ENCODE peak calls at places on chromosomes 2 and 18, in seven cellular contexts. S, C, A, N, Q, H and I are unnamed samples.
A peak's percentile ranks its signal among the peaks of the same experiment; 100 is the strongest.

GRCh38 chr18:59124370-59124704 is 15.3 kb upstream of the SEC11C start:
- DNase-seq in S (no peak), C (no peak), A (no peak), N (no peak), Q (no peak), H (no peak), I (no peak)

GRCh38 chr18:27713727-27714080 is 463.2 kb downstream of the CDH2 start:
- DNase-seq in S (no peak), C (no peak), A (no peak), N (peak; percentile 15), Q (no peak), H (peak; percentile 53), I (peak; percentile 59)

GRCh38 chr2:188132385-188132784 is 159.3 kb upstream of the GULP1 start:
- DNase-seq in S (no peak), C (no peak), A (no peak), N (no peak), Q (peak; percentile 4), H (no peak), I (peak; percentile 14)

GRCh38 chr18:8890957-8891464 is 185.7 kb downstream of the MTCL1 start:
- DNase-seq in S (no peak), C (no peak), A (peak; percentile 39), N (peak; percentile 97), Q (no peak), H (peak; percentile 58), I (peak; percentile 94)

GRCh38 chr2:105841551-105841950 is 96.8 kb downstream of the NCK2 start:
- DNase-seq in S (no peak), C (no peak), A (no peak), N (no peak), Q (no peak), H (no peak), I (no peak)

GRCh38 chr2:147696426-147696825 is 148.4 kb upstream of the ACVR2A start:
- DNase-seq in S (no peak), C (no peak), A (no peak), N (no peak), Q (peak; percentile 18), H (no peak), I (no peak)

GRCh38 chr2:237639441-237640220 is 12.2 kb downstream of the LRRFIP1 start:
- DNase-seq in S (no peak), C (no peak), A (peak; percentile 61), N (no peak), Q (no peak), H (no peak), I (no peak)

GRCh38 chr2:7994397-7994951 is 687.4 kb upstream of the ID2 start:
- DNase-seq in S (no peak), C (no peak), A (no peak), N (no peak), Q (no peak), H (peak; percentile 12), I (no peak)

GRCh38 chr2:238776003-238776640 is 71.8 kb upstream of the TWIST2 start:
- DNase-seq in S (no peak), C (no peak), A (no peak), N (no peak), Q (no peak), H (no peak), I (no peak)

GRCh38 chr2:10570076-10570475 is 119.7 kb downstream of the NOL10 start:
- DNase-seq in S (no peak), C (no peak), A (no peak), N (no peak), Q (no peak), H (no peak), I (no peak)

GRCh38 chr2:119468154-119468955 is 36.7 kb downstream of the TMEM37 start:
- DNase-seq in S (no peak), C (no peak), A (no peak), N (peak; percentile 25), Q (no peak), H (no peak), I (peak; percentile 14)

GRCh38 chr2:118971245-118972122 is 29.5 kb downstream of the MARCO start:
- DNase-seq in S (peak; percentile 6), C (no peak), A (no peak), N (no peak), Q (no peak), H (no peak), I (no peak)

GRCh38 chr18:8469793-8470192 is 139.4 kb upstream of the RAB12 start:
- DNase-seq in S (no peak), C (no peak), A (no peak), N (peak; percentile 42), Q (no peak), H (no peak), I (peak; percentile 50)

GRCh38 chr2:47225061-47225783 is 70.1 kb upstream of the STPG4 start:
- DNase-seq in S (no peak), C (no peak), A (peak; percentile 97), N (peak; percentile 88), Q (no peak), H (no peak), I (peak; percentile 86)

GRCh38 chr2:5538717-5539116 is 153.5 kb upstream of the SOX11 start:
- DNase-seq in S (no peak), C (no peak), A (no peak), N (no peak), Q (no peak), H (no peak), I (no peak)

GRCh38 chr18:57432765-57433400 is 2.3 kb upstream of the ONECUT2 start:
- DNase-seq in S (no peak), C (no peak), A (no peak), N (no peak), Q (no peak), H (no peak), I (no peak)

GRCh38 chr2:16511041-16511440 is 154.6 kb downstream of the CYRIA start:
- DNase-seq in S (no peak), C (no peak), A (no peak), N (no peak), Q (no peak), H (no peak), I (no peak)

GRCh38 chr2:134788417-134788816 is 50.0 kb upstream of the ACMSD start:
- DNase-seq in S (no peak), C (no peak), A (no peak), N (no peak), Q (no peak), H (no peak), I (no peak)

GRCh38 chr2:289362-290089 is 1.6 kb upstream of the ALKAL2 start:
- DNase-seq in S (no peak), C (peak; percentile 40), A (no peak), N (peak; percentile 11), Q (no peak), H (peak; percentile 55), I (peak; percentile 19)

GRCh38 chr2:237998530-237998929 is 31.7 kb downstream of the UBE2F start:
- DNase-seq in S (peak; percentile 55), C (peak; percentile 42), A (peak; percentile 62), N (peak; percentile 41), Q (no peak), H (no peak), I (peak; percentile 10)

GRCh38 chr2:66585616-66586015 is 150.7 kb downstream of the MEIS1 start:
- DNase-seq in S (no peak), C (no peak), A (no peak), N (no peak), Q (no peak), H (no peak), I (no peak)

GRCh38 chr2:181680055-181680936 is at the start of gene NEUROD1:
- DNase-seq in S (peak; percentile 21), C (no peak), A (no peak), N (no peak), Q (no peak), H (peak; percentile 86), I (no peak)

GRCh38 chr2:100903534-100904258 is 83.8 kb downstream of the NPAS2 start:
- DNase-seq in S (no peak), C (no peak), A (no peak), N (peak; percentile 34), Q (no peak), H (peak; percentile 58), I (no peak)

DNA sequence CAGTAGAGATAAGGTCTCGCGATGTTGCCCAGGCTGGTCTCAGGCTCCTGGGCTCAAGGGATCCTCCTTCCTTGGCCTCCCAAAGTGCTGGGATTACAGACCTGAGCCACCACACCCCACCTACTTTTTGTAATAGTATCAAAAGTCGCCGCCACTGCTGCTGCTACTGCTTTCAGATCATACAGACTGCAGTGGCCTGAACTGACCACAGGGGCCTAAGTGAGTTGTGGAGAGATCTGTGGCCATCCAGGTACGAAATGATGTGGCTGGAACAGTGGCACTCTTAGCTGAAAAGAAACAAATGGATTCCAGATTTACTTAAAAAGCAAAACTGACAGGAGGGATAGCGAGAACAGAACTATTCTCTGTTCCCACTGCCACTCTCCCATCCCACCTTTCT is 32.9 kb upstream of the POMC start:
- DNase-seq in S (no peak), C (no peak), A (no peak), N (no peak), Q (no peak), H (peak; percentile 54), I (no peak)
- TF ChIP-seq CTCF in S (peak; percentile 14), C (no peak), A (peak; percentile 20), N (peak; percentile 18), Q (no peak), H (peak; percentile 45), I (peak; percentile 19)

GRCh38 chr2:232876071-232876977 is 6.3 kb downstream of the SNORC start:
- DNase-seq in S (peak; percentile 56), C (peak; percentile 72), A (no peak), N (no peak), Q (peak; percentile 39), H (peak; percentile 70), I (no peak)
- TF ChIP-seq CTCF in S (peak; percentile 20), C (peak; percentile 15), A (peak; percentile 57), N (peak; percentile 18), Q (no peak), H (peak; percentile 51), I (no peak)

DNA sequence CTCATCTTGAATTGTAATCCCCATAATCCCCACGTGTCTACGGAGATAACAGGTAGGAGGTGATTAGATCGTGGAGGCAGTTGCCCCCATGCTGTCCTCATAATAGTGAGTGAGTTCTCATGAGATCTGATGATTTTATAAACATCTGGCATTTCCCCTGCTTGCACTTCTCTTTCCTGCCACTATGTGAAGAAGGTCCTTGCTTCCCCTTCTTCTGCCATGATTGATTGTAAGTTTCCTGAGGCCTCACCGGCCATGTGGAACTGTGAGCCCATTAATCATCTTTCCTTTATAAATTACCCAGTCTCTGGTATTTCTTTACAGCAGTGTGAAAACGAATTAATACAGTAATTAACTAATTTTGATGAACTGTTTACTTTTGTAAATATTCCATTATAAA is 582.5 kb downstream of the TSN start:
- DNase-seq in S (no peak), C (no peak), A (no peak), N (no peak), Q (no peak), H (no peak), I (no peak)
- TF ChIP-seq CTCF in S (no peak), C (no peak), A (no peak), N (no peak), Q (no peak), H (peak; percentile 16), I (no peak)

GRCh38 chr2:217118559-217118958 is 258.7 kb upstream of the TNP1 start:
- DNase-seq in S (no peak), C (no peak), A (no peak), N (no peak), Q (no peak), H (no peak), I (no peak)

GRCh38 chr2:217113496-217113895 is 253.6 kb upstream of the TNP1 start:
- DNase-seq in S (no peak), C (no peak), A (no peak), N (no peak), Q (no peak), H (no peak), I (no peak)

GRCh38 chr2:217110550-217110949 is 250.7 kb upstream of the TNP1 start:
- DNase-seq in S (no peak), C (no peak), A (no peak), N (no peak), Q (no peak), H (no peak), I (no peak)

GRCh38 chr2:217117523-217117922 is 257.7 kb upstream of the TNP1 start:
- DNase-seq in S (no peak), C (no peak), A (no peak), N (no peak), Q (no peak), H (no peak), I (no peak)

GRCh38 chr2:217114117-217114516 is 254.3 kb upstream of the TNP1 start:
- DNase-seq in S (no peak), C (no peak), A (peak; percentile 31), N (no peak), Q (no peak), H (peak; percentile 10), I (no peak)
- TF ChIP-seq CTCF in S (no peak), C (no peak), A (no peak), N (no peak), Q (no peak), H (no peak), I (no peak)